ENCODE peak calls at places on chromosome 1, in eight cellular contexts. P is left lung; A is DND-41; I is choroid plexus epithelial cell; D is AG09319; N is AG09309; Q is CD8-positive, alpha-beta T cell; E is lower lobe of right lung. X is an unnamed sample.

GRCh38 chr1:63264161-63264560 is 58.2 kb upstream of the FOXD3 start:
- DNase-seq in P (no peak), A (no peak), I (no peak), D (no peak), N (no peak), Q (no peak), E (no peak), X (no peak)

GRCh38 chr1:64917328-64917861 is 49.0 kb downstream of the JAK1 start:
- DNase-seq in P (no peak), A (no peak), I (peak), D (peak), N (peak), Q (no peak), E (peak), X (no peak)

GRCh38 chr1:222284466-222284865 is 263.4 kb downstream of the HHIPL2 start:
- DNase-seq in P (no peak), A (no peak), I (no peak), D (no peak), N (no peak), Q (no peak), E (no peak), X (no peak)

GRCh38 chr1:173798078-173798477 is 26.4 kb upstream of the DARS2 start:
- DNase-seq in P (no peak), A (no peak), I (no peak), D (no peak), N (no peak), Q (no peak), E (no peak), X (no peak)

GRCh38 chr1:65119951-65120350 is 28.1 kb upstream of the AK4 start:
- DNase-seq in P (no peak), A (no peak), I (no peak), D (no peak), N (no peak), Q (no peak), E (no peak), X (no peak)

GRCh38 chr1:21681426-21681825 is 12.3 kb upstream of the RAP1GAP start:
- DNase-seq in P (no peak), A (no peak), I (no peak), D (no peak), N (no peak), Q (no peak), E (no peak), X (no peak)

GRCh38 chr1:145707183-145707867 is at the start of gene PDZK1:
- DNase-seq in P (no peak), A (no peak), I (no peak), D (no peak), N (no peak), Q (no peak), E (no peak), X (no peak)

GRCh38 chr1:115837762-115838421 is 3.0 kb downstream of the NHLH2 start:
- DNase-seq in P (peak), A (no peak), I (no peak), D (no peak), N (no peak), Q (no peak), E (no peak), X (peak)

GRCh38 chr1:143720087-143721023 is 251.4 kb downstream of the FAM72C start:
- DNase-seq in P (no peak), A (no peak), I (no peak), D (no peak), N (no peak), Q (no peak), E (peak), X (no peak)

GRCh38 chr1:209266590-209267172 is 316.8 kb upstream of the CAMK1G start:
- DNase-seq in P (no peak), A (no peak), I (peak), D (no peak), N (peak), Q (no peak), E (no peak), X (no peak)

GRCh38 chr1:209268479-209268878 is 315.0 kb upstream of the CAMK1G start:
- DNase-seq in P (no peak), A (no peak), I (no peak), D (no peak), N (no peak), Q (no peak), E (no peak), X (no peak)

DNA sequence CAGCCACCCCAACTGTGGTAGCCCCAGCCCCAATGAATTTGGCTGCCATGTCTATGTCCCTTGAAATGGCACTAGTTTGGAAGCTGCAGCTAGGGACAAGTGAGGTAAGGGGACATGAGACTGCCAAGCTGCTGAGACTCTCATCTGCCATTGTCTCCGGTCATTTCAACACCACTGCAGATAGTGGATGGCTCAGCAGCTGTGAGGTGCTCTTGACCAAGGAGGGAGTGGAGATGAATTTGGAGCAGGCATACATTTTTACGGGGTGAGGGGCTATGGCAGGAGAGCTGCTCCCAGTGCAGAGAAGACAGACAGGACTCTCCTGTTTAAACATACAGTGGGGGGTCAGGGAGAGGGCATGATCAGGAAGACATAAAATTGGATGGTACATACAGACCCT is 315.5 kb upstream of the CAMK1G start:
- DNase-seq in P (no peak), A (no peak), I (no peak), D (no peak), N (no peak), Q (no peak), E (no peak), X (no peak)
- TF ChIP-seq CTCF in P (no peak), A (no peak), I (no peak), D (no peak), N (no peak), Q (no peak), E (no peak), X (no peak)

GRCh38 chr1:157626099-157626498 is 28.2 kb upstream of the FCRL4 start:
- DNase-seq in P (no peak), A (peak), I (no peak), D (no peak), N (no peak), Q (peak), E (no peak), X (peak)
- TF ChIP-seq CTCF in P (no peak), A (peak), I (no peak), D (no peak), N (no peak), Q (no peak), E (no peak), X (peak)

DNA sequence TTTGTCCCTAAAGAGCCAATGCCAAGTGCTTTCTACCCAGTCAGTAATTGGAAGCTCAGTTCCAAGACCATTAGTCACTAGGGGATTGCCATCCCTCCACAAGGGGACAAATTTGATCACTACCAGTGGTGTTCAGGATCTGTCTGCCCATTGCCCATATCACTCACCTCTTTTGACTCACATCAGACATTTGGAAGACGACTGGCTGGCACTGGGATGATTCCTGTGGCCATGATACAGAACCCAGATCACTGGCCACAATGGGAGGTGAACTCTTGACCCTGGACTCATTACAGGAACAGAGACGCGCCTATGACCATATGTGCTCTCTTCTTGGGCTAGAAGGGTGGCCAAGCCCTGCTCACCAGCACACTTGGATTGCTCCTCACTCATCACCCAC is 71.0 kb downstream of the COLGALT2 start:
- DNase-seq in P (no peak), A (no peak), I (no peak), D (no peak), N (no peak), Q (no peak), E (no peak), X (no peak)
- TF ChIP-seq CTCF in P (no peak), A (no peak), I (no peak), D (no peak), N (no peak), Q (no peak), E (no peak), X (no peak)

GRCh38 chr1:198837276-198838021 is 198.6 kb downstream of the PTPRC start:
- DNase-seq in P (no peak), A (no peak), I (no peak), D (no peak), N (no peak), Q (no peak), E (no peak), X (no peak)

GRCh38 chr1:198842686-198843085 is 203.8 kb downstream of the PTPRC start:
- DNase-seq in P (no peak), A (no peak), I (no peak), D (no peak), N (no peak), Q (no peak), E (no peak), X (no peak)

GRCh38 chr1:198833706-198834497 is 195.1 kb downstream of the PTPRC start:
- DNase-seq in P (no peak), A (no peak), I (no peak), D (no peak), N (no peak), Q (no peak), E (no peak), X (no peak)

DNA sequence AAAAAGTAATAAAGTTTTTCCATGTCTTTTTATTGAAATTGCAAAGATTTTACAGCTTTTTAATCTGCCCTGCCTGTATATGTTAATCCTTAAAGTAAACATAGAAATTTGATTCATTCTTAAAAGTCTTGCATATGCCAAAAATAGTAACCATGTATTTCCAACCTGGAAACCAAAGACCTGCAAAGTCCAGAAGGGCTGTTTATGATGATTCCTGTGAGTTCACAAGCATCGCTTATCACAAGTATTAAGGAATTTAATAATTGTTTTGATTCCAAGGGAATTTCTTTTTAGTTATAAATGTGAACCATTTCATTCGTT is 199.1 kb downstream of the PTPRC start:
- DNase-seq in P (no peak), A (no peak), I (no peak), D (no peak), N (no peak), Q (no peak), E (no peak), X (no peak)
- TF ChIP-seq CTCF in P (no peak), A (no peak), I (no peak), D (no peak), N (no peak), Q (no peak), E (no peak), X (no peak)

DNA sequence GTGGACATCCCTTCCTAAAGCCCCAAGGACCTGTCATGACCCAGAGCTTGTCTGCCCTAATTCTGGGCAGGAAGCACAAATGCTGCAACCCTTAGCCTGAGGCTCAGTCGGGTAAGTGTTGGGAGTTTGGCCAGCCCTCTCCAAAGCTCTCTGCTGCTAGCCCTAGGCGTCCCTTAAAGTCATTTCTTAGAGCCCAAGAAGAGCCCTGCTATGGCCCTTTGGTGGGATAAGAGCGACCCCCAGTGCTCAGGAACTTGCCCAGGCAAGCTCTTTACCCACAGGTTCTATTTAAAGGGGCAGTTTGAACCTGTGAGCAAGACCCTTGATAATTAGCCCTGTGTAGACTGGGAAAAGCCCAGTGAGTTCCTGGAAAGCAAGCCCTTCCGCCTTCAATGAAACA is 356.8 kb downstream of the RRAGC start:
- DNase-seq in P (no peak), A (no peak), I (peak), D (no peak), N (no peak), Q (no peak), E (no peak), X (peak)
- TF ChIP-seq CTCF in P (no peak), A (peak), I (peak), D (no peak), N (no peak), Q (no peak), E (peak), X (peak)

GRCh38 chr1:240455228-240455821 is 156.6 kb downstream of the GREM2 start:
- DNase-seq in P (no peak), A (peak), I (peak), D (no peak), N (no peak), Q (no peak), E (no peak), X (no peak)
- TF ChIP-seq CTCF in P (no peak), A (peak), I (peak), D (peak), N (peak), Q (no peak), E (peak), X (peak)

GRCh38 chr1:213560226-213560625 is 427.5 kb upstream of the PROX1 start:
- DNase-seq in P (no peak), A (no peak), I (no peak), D (no peak), N (no peak), Q (no peak), E (no peak), X (no peak)

GRCh38 chr1:213561870-213562269 is 425.9 kb upstream of the PROX1 start:
- DNase-seq in P (no peak), A (no peak), I (no peak), D (no peak), N (no peak), Q (no peak), E (no peak), X (no peak)

GRCh38 chr1:213568929-213569815 is 418.6 kb upstream of the PROX1 start:
- DNase-seq in P (no peak), A (no peak), I (no peak), D (no peak), N (no peak), Q (no peak), E (no peak), X (no peak)

GRCh38 chr1:213569816-213570150 is 418.0 kb upstream of the PROX1 start:
- DNase-seq in P (no peak), A (no peak), I (no peak), D (no peak), N (no peak), Q (no peak), E (no peak), X (no peak)

GRCh38 chr1:213564215-213564659 is 423.5 kb upstream of the PROX1 start:
- DNase-seq in P (no peak), A (no peak), I (no peak), D (no peak), N (no peak), Q (no peak), E (no peak), X (no peak)
- TF ChIP-seq CTCF in P (no peak), A (peak), I (no peak), D (no peak), N (no peak), Q (no peak), E (peak), X (peak)

GRCh38 chr1:44616991-44617702 is 57.1 kb downstream of the TMEM53 start:
- DNase-seq in P (no peak), A (no peak), I (no peak), D (no peak), N (no peak), Q (no peak), E (no peak), X (peak)

GRCh38 chr1:44621841-44622286 is 52.4 kb downstream of the TMEM53 start:
- DNase-seq in P (no peak), A (no peak), I (no peak), D (no peak), N (no peak), Q (no peak), E (no peak), X (no peak)

GRCh38 chr1:44619261-44619900 is 54.9 kb downstream of the TMEM53 start:
- DNase-seq in P (no peak), A (no peak), I (peak), D (peak), N (no peak), Q (no peak), E (no peak), X (peak)

GRCh38 chr1:44617703-44618029 is 56.6 kb downstream of the TMEM53 start:
- DNase-seq in P (no peak), A (no peak), I (no peak), D (no peak), N (no peak), Q (no peak), E (no peak), X (no peak)

DNA sequence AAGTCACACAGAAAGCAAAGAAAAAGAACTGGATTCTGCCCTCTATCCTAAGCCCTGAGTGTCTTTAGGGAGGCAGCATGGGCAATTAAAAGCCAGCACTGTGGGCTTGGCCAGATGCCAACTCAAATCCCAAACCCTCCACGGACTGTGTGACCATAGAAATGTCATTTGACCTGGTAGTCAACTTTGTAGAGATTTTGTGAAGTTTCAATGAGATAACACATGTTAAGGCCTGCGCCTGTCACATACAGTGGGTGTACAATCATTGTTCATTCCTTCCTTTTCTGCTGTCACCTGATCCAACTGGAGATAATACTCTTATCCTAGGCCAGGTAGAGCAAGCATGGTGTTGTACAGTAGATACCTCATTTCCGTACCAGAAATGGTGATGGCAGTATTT is 54.2 kb downstream of the TMEM53 start:
- DNase-seq in P (no peak), A (no peak), I (no peak), D (no peak), N (no peak), Q (no peak), E (no peak), X (no peak)
- TF ChIP-seq CTCF in P (no peak), A (no peak), I (no peak), D (no peak), N (no peak), Q (no peak), E (no peak), X (no peak)

X was measured in nephron progenitor cell.